ENCODE peak calls at places on chromosomes 3 and 15, in five cellular contexts. I is H1, M is K562, B is GM12892, D is HepG2. A is an unnamed sample.

GRCh38 chr3:171480526-171480925 is 20.3 kb upstream of the TNIK start:
- DNase-seq in I (no peak), M (no peak), B (no peak), D (no peak), A (no peak)

GRCh38 chr3:6125520-6125919 is 735.4 kb upstream of the GRM7 start:
- DNase-seq in I (peak; percentile 0), M (no peak), B (no peak), D (no peak), A (no peak)

GRCh38 chr3:52494446-52494845 is 692 bp upstream of the STAB1 start:
- DNase-seq in I (no peak), M (no peak), B (no peak), D (no peak), A (no peak)

GRCh38 chr3:43770426-43771103 is 79.8 kb downstream of the ABHD5 start:
- DNase-seq in I (no peak), M (peak; percentile 90), B (no peak), D (no peak), A (no peak)

GRCh38 chr3:42088803-42089520 is 2.2 kb upstream of the TRAK1 start:
- DNase-seq in I (no peak), M (no peak), B (no peak), D (no peak), A (no peak)

GRCh38 chr3:157190242-157190876 is 30.4 kb upstream of the CCNL1 start:
- DNase-seq in I (no peak), M (no peak), B (no peak), D (no peak), A (no peak)

GRCh38 chr3:120855665-120856437 is 52.2 kb upstream of the STXBP5L start:
- DNase-seq in I (no peak), M (no peak), B (no peak), D (no peak), A (no peak)

GRCh38 chr3:36874351-36874874 is 70.4 kb downstream of the TRANK1 start:
- DNase-seq in I (no peak), M (no peak), B (no peak), D (no peak), A (no peak)

GRCh38 chr3:12944849-12945248 is 103.5 kb upstream of the RPL32 start:
- DNase-seq in I (no peak), M (no peak), B (no peak), D (no peak), A (no peak)

GRCh38 chr3:60277376-60277800 is 973.9 kb downstream of the FHIT start:
- DNase-seq in I (no peak), M (peak; percentile 72), B (no peak), D (no peak), A (no peak)

GRCh38 chr15:101307897-101308603 is 13.0 kb upstream of the SNRPA1 start:
- DNase-seq in I (no peak), M (no peak), B (no peak), D (no peak), A (no peak)

GRCh38 chr3:194267744-194268658 is 83.1 kb downstream of the CPN2 start:
- DNase-seq in I (no peak), M (no peak), B (no peak), D (peak; percentile 31), A (no peak)

GRCh38 chr15:44370830-44371229 is 56.6 kb upstream of the CTDSPL2 start:
- DNase-seq in I (no peak), M (no peak), B (no peak), D (no peak), A (peak; percentile 16)

GRCh38 chr3:21540265-21540664 is 210.7 kb downstream of the ZNF385D start:
- DNase-seq in I (no peak), M (no peak), B (no peak), D (no peak), A (no peak)

GRCh38 chr3:144018776-144019175 is 47.2 kb downstream of the DIPK2A start:
- DNase-seq in I (no peak), M (no peak), B (no peak), D (no peak), A (no peak)

GRCh38 chr15:60618206-60618605 is 139.3 kb upstream of the ICE2 start:
- DNase-seq in I (no peak), M (no peak), B (no peak), D (no peak), A (no peak)

GRCh38 chr3:106811376-106811775 is 565.9 kb upstream of the CCDC54 start:
- DNase-seq in I (no peak), M (no peak), B (no peak), D (no peak), A (no peak)

GRCh38 chr3:194089357-194090177 is 46.4 kb upstream of the HES1 start:
- DNase-seq in I (peak; percentile 82), M (peak; percentile 91), B (no peak), D (peak; percentile 71), A (peak; percentile 39)

GRCh38 chr3:161156936-161157335 is 51.8 kb upstream of the B3GALNT1 start:
- DNase-seq in I (no peak), M (no peak), B (no peak), D (no peak), A (no peak)

GRCh38 chr15:69841046-69841828 is 256.5 kb downstream of the TLE3 start:
- DNase-seq in I (no peak), M (no peak), B (no peak), D (no peak), A (no peak)

GRCh38 chr3:43768594-43768993 is 77.9 kb downstream of the ABHD5 start:
- DNase-seq in I (no peak), M (no peak), B (no peak), D (no peak), A (no peak)

GRCh38 chr15:43775411-43775965 is 1.3 kb downstream of the ELL3 start:
- DNase-seq in I (peak; percentile 31), M (no peak), B (no peak), D (peak; percentile 79), A (no peak)

GRCh38 chr3:15438988-15439387 is 11.6 kb downstream of the EAF1 start:
- DNase-seq in I (no peak), M (no peak), B (no peak), D (no peak), A (no peak)

DNA sequence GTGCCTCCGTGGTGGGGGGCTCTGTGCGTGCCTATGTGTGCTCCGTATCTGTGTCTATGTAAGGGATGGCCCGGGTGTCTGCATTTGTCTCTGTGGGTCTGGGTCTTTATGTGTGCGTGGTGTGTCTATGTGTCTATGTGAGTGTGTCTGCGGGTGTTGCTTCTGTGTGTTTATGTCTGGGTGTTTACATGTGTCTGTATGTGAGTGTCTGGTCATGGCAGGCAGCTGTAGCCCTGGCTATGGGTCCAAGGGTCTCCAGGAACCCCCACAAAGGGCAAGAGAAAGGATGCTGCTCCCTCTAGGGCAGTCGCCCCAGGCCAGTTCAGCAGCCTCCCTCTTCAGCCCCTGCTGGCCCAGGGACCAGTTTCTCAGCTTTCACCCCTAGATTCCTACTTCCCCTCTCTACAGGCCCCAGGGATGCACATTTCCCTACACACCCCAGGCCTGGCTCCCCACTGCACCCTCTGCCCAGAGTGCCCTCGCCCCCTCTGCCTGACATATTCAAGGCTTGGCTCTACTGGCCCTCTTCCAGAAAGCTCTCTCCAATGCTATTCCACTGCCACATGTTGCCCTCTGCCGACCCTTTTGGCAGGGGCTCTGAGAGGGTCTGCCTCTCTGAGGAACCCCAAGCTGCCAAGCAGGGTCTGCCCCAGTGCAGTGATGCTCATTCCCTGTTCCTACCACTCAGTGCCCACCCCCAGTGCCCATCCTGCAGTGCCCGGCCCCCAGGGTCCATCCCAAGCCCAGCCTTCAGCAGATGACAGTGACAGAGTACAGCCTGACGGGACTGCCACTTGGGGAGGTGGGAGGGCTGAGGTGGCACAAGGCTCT is 1.0 kb upstream of the MYL3 start:
- DNase-seq in I (no peak), M (no peak), B (no peak), D (no peak), A (no peak)
- TF ChIP-seq TAF1 in I (no peak), M (no peak), B (no peak), D (no peak), A (no peak)

DNA sequence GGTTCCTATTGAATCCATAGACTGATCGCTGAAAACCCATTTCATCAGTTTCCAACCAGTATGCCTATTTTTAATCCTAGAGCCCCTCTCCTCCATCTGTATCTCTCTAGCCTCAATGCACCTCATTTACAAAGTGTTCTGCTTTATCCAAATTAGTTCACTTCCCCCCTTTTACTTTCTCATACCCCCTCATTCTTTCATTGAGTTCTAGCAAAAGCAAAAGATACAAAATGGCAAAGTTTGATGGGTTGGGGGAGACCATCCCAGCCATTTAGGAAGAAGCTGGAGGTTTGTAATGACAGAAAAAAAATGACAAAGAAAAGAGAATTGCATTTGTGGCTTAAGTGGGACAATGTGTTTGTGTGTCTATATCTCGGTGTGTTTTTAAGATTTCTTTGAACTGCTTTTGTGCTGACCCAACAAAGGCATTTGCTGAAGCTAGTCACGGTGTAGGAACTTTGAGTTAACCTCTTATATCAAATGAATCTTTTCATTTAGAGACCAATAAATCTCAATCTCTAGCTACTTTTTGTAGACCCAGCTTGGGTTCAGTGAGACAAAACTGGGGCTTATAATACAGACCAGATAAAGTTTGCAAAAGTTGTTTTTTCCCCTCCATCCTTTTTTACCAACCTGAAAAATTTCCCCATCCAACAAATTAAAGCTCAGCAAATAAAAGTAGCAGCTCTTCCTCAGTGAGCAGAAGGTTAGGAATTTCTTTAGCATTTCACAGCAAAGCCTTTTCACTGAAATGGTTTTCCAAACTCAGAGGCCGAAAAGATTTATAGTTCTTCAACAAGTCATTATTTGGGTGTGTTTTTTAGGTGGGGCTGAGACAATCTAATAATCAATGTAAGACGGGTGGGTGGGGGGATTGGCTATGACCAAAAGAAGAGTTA is 18.8 kb downstream of the NR2F2 start:
- DNase-seq in I (no peak), M (no peak), B (no peak), D (no peak), A (no peak)
- TF ChIP-seq POLR2A in I (no peak), M (no peak), B (no peak), D (no peak), A (no peak)

DNA sequence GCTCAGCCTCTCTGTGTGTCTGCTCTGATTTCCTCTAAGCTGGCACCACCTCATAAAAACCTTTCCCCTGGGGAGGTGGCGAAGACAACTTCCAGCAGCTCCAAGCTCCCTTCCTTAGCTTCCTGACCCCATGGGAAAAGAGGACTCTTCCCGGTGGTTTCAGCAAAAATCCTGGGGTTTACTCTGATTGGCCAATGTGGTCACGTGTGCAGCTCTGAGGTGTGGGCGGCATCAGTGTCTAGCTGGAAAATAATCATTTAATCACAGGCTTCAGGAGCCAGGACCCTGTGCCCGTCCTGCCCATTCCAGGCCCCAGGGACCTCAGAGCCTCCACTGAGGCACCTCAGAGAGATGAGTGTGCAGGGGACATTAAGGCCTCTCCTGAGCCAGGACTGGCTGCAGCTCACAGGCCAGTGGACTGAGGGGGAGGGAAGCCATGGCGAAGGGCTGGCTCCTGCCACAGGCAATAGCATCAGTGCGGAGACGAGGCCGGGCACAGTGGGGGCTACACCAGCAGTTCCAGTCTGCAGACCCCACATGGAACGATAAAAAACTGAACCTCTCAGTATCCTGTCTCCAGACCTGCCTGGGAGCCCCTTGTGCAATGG is 104.1 kb downstream of the TPRA1 start:
- DNase-seq in I (no peak), M (peak; percentile 16), B (no peak), D (no peak), A (no peak)
- TF ChIP-seq TAF1 in I (no peak), M (no peak), B (no peak), D (no peak), A (no peak)

DNA sequence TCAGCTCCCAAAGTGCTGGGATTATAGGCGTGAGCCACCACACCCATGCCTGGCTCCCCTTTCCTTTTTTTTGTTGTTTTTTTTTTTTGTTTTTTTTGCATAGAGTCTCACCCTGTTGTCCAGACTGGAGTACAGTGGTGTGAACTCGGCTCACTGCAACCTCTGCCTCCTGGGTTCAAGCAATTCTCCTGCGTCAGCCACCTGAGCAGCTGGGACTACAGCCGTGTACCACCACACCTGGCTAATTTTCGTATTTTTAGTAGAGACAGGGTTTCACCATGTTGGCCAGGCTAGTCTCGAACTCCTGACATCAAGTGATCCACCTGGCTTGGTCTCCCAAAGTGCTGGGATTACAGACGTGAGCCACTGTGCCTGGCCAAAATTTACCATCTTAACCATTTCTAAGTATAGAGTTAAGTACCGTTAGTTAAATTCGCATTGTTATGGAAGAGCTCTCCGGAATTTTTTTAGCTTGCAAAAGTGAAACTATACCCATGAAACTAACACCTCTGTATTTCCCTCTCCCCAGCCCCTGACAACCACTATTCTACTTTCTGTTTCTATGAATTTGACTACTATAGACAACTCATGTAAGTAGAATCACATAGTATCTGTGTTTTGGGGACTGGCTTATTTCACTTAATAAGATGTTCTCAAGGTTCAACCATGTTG is 70.9 kb upstream of the C15orf39 start:
- DNase-seq in I (no peak), M (no peak), B (no peak), D (no peak), A (no peak)
- TF ChIP-seq POLR2A in I (no peak), M (no peak), B (no peak), D (no peak), A (no peak)

A was measured in GM12891.